ENCODE peak calls at places on chromosomes 7 and 10, in six cellular contexts. S is Karpas-422, D is posterior vena cava, J is fibroblast of mammary gland, W is MV-4-11, H is NCI-H1092 treated with DMSO at 0.1 percent for 48 hours. F is an unnamed sample.

GRCh38 chr7:90597527-90597871 is 1.4 kb downstream of the CDK14 start:
- DNase-seq in H (no peak), D (no peak), J (no peak), W (no peak), S (peak; percentile 47), F (no peak)

GRCh38 chr10:79375321-79376077 is 28.2 kb downstream of the PPIF start:
- DNase-seq in H (no peak), W (no peak), S (no peak), J (peak; percentile 43), D (peak; percentile 72), F (peak; percentile 31)

GRCh38 chr7:115056019-115056418 is 134.1 kb downstream of the MDFIC start:
- DNase-seq in W (peak; percentile 32), S (no peak), H (no peak), J (no peak), D (no peak), F (no peak)

GRCh38 chr7:151409555-151410404 is at the start of gene WDR86:
- DNase-seq in S (no peak), J (no peak), W (no peak), D (no peak), H (peak; percentile 23), F (no peak)

GRCh38 chr10:97228130-97228774 is 42.5 kb upstream of the SLIT1 start:
- DNase-seq in W (no peak), D (no peak), H (no peak), S (no peak), J (no peak), F (no peak)

GRCh38 chr10:86102446-86102845 is 264.1 kb downstream of the GRID1 start:
- DNase-seq in W (no peak), H (peak; percentile 28), S (no peak), D (no peak), J (no peak), F (no peak)

GRCh38 chr10:123093489-123093888 is 42.3 kb upstream of the HMX3 start:
- DNase-seq in J (no peak), H (no peak), D (no peak), S (no peak), W (no peak), F (no peak)

GRCh38 chr7:6730343-6730633 is 23.5 kb upstream of the ZNF12 start:
- DNase-seq in H (no peak), J (no peak), D (no peak), S (no peak), W (no peak), F (peak; percentile 76)

GRCh38 chr7:40306596-40306995 is 171.8 kb downstream of the SUGCT start:
- DNase-seq in J (peak; percentile 77), W (no peak), S (no peak), H (no peak), D (no peak), F (no peak)

GRCh38 chr10:114652402-114653368 is 5.4 kb downstream of the ABLIM1 start:
- DNase-seq in J (no peak), H (no peak), W (no peak), D (no peak), S (no peak), F (no peak)

GRCh38 chr10:68271104-68271882 is 39.4 kb upstream of the ATOH7 start:
- DNase-seq in D (no peak), W (no peak), H (no peak), S (no peak), J (no peak), F (no peak)

GRCh38 chr10:90418869-90419652 is 438.8 kb downstream of the HTR7 start:
- DNase-seq in J (peak; percentile 92), S (no peak), H (no peak), D (no peak), W (peak; percentile 24), F (no peak)

GRCh38 chr10:4137299-4137698 is 352.3 kb upstream of the KLF6 start:
- DNase-seq in D (no peak), J (no peak), S (peak; percentile 91), W (no peak), H (no peak), F (no peak)

GRCh38 chr10:16967000-16967865 is 150.0 kb upstream of the RSU1 start:
- DNase-seq in D (no peak), H (no peak), W (no peak), J (peak; percentile 75), S (no peak), F (no peak)

GRCh38 chr7:31105256-31105950 is 53.3 kb downstream of the ADCYAP1R1 start:
- DNase-seq in D (peak; percentile 37), J (no peak), S (no peak), W (no peak), H (no peak), F (no peak)

GRCh38 chr7:108201766-108202165 is 71.6 kb upstream of the LAMB4 start:
- DNase-seq in D (no peak), H (peak; percentile 29), J (no peak), S (no peak), W (no peak), F (no peak)

GRCh38 chr7:14807498-14807897 is 95.1 kb downstream of the DGKB start:
- DNase-seq in J (no peak), D (no peak), H (no peak), W (no peak), S (no peak), F (no peak)

GRCh38 chr7:21192662-21193061 is 235.2 kb upstream of the SP4 start:
- DNase-seq in W (no peak), J (no peak), S (no peak), H (no peak), D (no peak), F (no peak)

GRCh38 chr7:50531928-50532327 is 33.3 kb downstream of the DDC start:
- DNase-seq in D (no peak), W (no peak), S (no peak), H (peak; percentile 99), J (peak; percentile 85), F (no peak)

GRCh38 chr10:114825513-114826253 is 4.1 kb downstream of the FHIP2A start:
- DNase-seq in S (peak; percentile 53), J (peak; percentile 93), H (no peak), W (no peak), D (no peak), F (no peak)

GRCh38 chr10:1094112-1095057 is 38.2 kb downstream of the WDR37 start:
- DNase-seq in D (no peak), S (no peak), J (no peak), H (no peak), W (no peak), F (no peak)

GRCh38 chr7:33698692-33699128 is 206.6 kb upstream of the BMPER start:
- DNase-seq in W (no peak), D (no peak), H (no peak), J (no peak), S (no peak), F (no peak)

GRCh38 chr7:143285454-143285756 is 647 bp downstream of the TMEM139 start:
- DNase-seq in H (no peak), S (no peak), W (no peak), D (no peak), J (no peak), F (no peak)